ENCODE peak calls at places on chromosomes 7 and 10, in seven cellular contexts. K is hepatocyte; W is upper lobe of right lung; V is sigmoid colon; D is pancreas; I is CD8-positive, alpha-beta memory T cell; Y is Caco-2. J is an unnamed sample. For H3K4me1, the result is how much of the 10 kb centered on the place peaks cover.

GRCh38 chr10:115093286-115093775 is at the start of gene ATRNL1:
- DNase-seq in K (peak), W (peak), V (peak), D (peak), I (peak), Y (peak), J (no peak)

GRCh38 chr10:28375399-28376354 is 72.8 kb upstream of the MPP7 start:
- DNase-seq in K (peak), W (no peak), V (no peak), D (peak), I (no peak), Y (peak), J (no peak)

GRCh38 chr10:104330168-104331117 is 7.8 kb downstream of the ITPRIP start:
- DNase-seq in K (peak), W (no peak), V (peak), D (no peak), I (no peak), Y (no peak), J (no peak)

GRCh38 chr7:101943889-101944605 is 126.6 kb downstream of the CUX1 start:
- DNase-seq in K (no peak), W (no peak), V (peak), D (no peak), I (no peak), Y (no peak), J (no peak)

GRCh38 chr10:66762218-66762729 is 163.6 kb upstream of the LRRTM3 start:
- DNase-seq in K (no peak), W (no peak), V (no peak), D (no peak), I (no peak), Y (no peak), J (no peak)

GRCh38 chr7:40658731-40659130 is 523.9 kb downstream of the SUGCT start:
- DNase-seq in K (no peak), W (no peak), V (no peak), D (no peak), I (no peak), Y (no peak), J (no peak)

GRCh38 chr7:19333706-19334105 is 188.5 kb upstream of the FERD3L start:
- DNase-seq in K (no peak), W (no peak), V (no peak), D (no peak), I (no peak), Y (no peak), J (no peak)

GRCh38 chr7:112202819-112203218 is 3.4 kb downstream of the DOCK4 start:
- DNase-seq in K (peak), W (no peak), V (peak), D (no peak), I (no peak), Y (no peak), J (no peak)

GRCh38 chr7:42745357-42746022 is 166.4 kb downstream of the C7orf25 start:
- DNase-seq in K (peak), W (no peak), V (no peak), D (no peak), I (no peak), Y (peak), J (no peak)

DNA sequence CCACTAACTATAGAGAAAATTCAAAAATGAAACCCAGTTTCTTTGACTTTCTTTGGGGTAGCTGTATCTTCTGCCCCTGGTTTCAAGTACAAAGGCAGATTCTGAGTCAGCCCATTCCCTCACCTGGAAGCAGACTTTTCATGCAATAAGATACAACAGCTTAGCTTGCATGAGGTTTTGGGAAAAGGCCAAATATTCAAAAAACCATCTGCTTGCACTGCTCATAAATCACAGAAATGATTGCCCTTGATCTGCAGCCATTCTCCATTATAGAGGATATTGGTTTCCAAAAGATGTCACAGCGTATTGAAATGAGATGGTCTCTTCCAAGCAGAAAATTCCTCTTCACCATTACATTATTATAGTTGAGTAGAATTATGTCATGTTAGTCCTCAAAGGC is 354.0 kb downstream of the PHF14 start:
- DNase-seq in K (no peak), W (no peak), V (no peak), D (no peak), I (no peak), Y (no peak), J (no peak)
- H3K4me1 ChIP-seq in K (under half), W (under half), V (under half), D (under half), I (under half), Y (under half), J (under half)

DNA sequence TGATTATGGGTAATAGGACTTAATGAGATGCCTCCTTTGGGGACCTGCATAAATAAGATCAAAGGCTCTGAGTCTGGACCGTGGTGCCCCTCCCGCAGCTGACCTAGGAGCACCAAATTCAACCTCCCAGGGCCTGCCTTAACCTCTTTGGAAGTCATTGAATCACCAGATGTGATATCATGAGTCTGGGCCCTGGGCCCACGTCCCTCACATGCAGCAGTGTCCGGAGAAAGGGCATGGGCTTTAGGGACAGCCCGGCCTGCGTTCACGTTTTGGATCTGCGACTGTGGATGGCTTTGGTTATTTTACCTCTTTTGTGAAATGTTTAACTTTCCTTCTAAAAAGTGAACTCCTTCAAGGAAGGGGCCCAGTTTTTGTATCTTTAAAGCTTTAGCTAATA is 220.0 kb upstream of the KLF6 start:
- DNase-seq in K (no peak), W (no peak), V (no peak), D (no peak), I (no peak), Y (no peak), J (no peak)
- H3K4me3 ChIP-seq in K (no peak), W (no peak), V (no peak), D (no peak), I (no peak), Y (no peak), J (no peak)

DNA sequence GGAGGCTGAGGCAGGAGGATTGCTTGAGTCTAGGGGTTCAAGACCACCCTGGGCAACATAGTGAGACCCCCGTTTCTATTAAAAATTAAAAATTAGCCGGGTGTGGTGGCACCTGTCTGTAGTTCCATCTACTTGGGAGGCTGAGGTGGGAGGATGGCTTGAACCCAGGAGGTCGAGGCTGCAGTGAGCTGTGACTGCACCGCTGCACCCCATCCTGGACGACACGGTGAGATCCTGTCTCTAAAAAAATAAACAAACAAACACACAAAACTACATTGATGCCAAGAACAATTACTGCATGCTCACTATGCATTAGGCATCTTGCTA is 761 bp upstream of the CHST12 start:
- DNase-seq in K (no peak), W (no peak), V (no peak), D (no peak), I (no peak), Y (no peak), J (no peak)
- H3K4me1 ChIP-seq in K (under half), W (under half), V (under half), D (under half), I (under half), Y (under half), J (half or more)

GRCh38 chr10:56624082-56624481 is 263.0 kb upstream of the ZWINT start:
- DNase-seq in K (no peak), W (no peak), V (no peak), D (no peak), I (no peak), Y (no peak), J (no peak)

GRCh38 chr10:56623064-56623463 is 262.0 kb upstream of the ZWINT start:
- DNase-seq in K (no peak), W (no peak), V (no peak), D (no peak), I (no peak), Y (no peak), J (no peak)

DNA sequence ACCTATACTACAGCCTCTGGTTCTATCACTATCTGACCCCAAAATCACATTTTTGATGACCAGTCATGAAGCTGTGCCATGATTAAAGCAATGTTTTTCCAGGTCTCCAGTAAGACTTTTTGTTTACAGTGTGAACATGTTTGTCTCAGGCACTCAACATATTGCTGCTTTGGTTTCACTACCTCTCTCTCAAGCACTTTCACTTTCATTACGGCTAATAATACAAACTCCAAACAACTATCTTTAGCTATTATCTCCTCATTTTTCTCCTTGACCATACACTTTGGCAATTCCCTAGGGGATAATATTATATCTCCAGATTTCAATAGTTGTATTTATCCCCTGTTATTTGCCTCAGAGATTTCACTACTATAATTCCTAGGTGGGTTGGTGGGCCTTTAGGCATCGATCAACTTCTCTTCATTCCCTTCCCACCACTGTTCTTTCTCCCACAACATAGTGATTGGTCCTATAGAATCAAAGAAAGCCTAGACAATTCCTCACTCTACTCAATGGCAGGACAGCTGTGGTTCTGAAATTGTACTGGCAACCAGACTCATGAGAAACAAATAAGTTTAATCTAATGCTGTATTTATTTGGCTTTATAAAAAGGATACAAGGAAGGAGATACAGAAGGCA is 261.4 kb upstream of the ZWINT start:
- DNase-seq in K (no peak), W (no peak), V (no peak), D (no peak), I (no peak), Y (no peak), J (no peak)
- H3K4me3 ChIP-seq in K (no peak), W (peak), V (no peak), D (peak), I (no peak), Y (no peak), J (no peak)

GRCh38 chr7:30841025-30841735 is 70.0 kb downstream of the MINDY4 start:
- DNase-seq in K (no peak), W (no peak), V (no peak), D (no peak), I (no peak), Y (no peak), J (no peak)

GRCh38 chr7:30842542-30843451 is 68.9 kb upstream of the AQP1 start:
- DNase-seq in K (no peak), W (peak), V (no peak), D (no peak), I (no peak), Y (no peak), J (no peak)

GRCh38 chr7:30838008-30838407 is 66.8 kb downstream of the MINDY4 start:
- DNase-seq in K (no peak), W (no peak), V (no peak), D (no peak), I (no peak), Y (no peak), J (no peak)

GRCh38 chr7:30841801-30842541 is 69.7 kb upstream of the AQP1 start:
- DNase-seq in K (no peak), W (no peak), V (no peak), D (no peak), I (no peak), Y (no peak), J (no peak)

GRCh38 chr7:30840176-30841024 is 69.2 kb downstream of the MINDY4 start:
- DNase-seq in K (no peak), W (no peak), V (no peak), D (no peak), I (no peak), Y (no peak), J (no peak)
- H3K4me1 ChIP-seq in K (under half), W (under half), V (under half), D (under half), I (under half), Y (under half), J (under half)

GRCh38 chr7:28470344-28470743 is 58.0 kb downstream of the CREB5 start:
- DNase-seq in K (no peak), W (no peak), V (no peak), D (no peak), I (no peak), Y (no peak), J (no peak)
- H3K4me3 ChIP-seq in K (no peak), W (no peak), V (no peak), D (no peak), I (no peak), Y (no peak), J (no peak)

GRCh38 chr7:74248156-74248555 is 6.0 kb downstream of the RFC2 start:
- DNase-seq in K (no peak), W (no peak), V (no peak), D (no peak), I (no peak), Y (no peak), J (no peak)
- H3K4me1 ChIP-seq in K (under half), W (under half), V (under half), D (under half), I (under half), Y (under half), J (under half)

GRCh38 chr10:119542990-119543813 is 683 bp upstream of the RGS10 start:
- DNase-seq in K (peak), W (peak), V (peak), D (peak), I (peak), Y (peak), J (peak)

GRCh38 chr10:119545310-119545709 is 2.8 kb upstream of the RGS10 start:
- DNase-seq in K (no peak), W (no peak), V (no peak), D (no peak), I (no peak), Y (no peak), J (no peak)

GRCh38 chr10:119546009-119546408 is 3.5 kb upstream of the RGS10 start:
- DNase-seq in K (no peak), W (no peak), V (no peak), D (no peak), I (no peak), Y (no peak), J (no peak)

GRCh38 chr10:119542357-119542989 is at the start of gene RGS10:
- DNase-seq in K (peak), W (peak), V (peak), D (peak), I (peak), Y (peak), J (peak)

DNA sequence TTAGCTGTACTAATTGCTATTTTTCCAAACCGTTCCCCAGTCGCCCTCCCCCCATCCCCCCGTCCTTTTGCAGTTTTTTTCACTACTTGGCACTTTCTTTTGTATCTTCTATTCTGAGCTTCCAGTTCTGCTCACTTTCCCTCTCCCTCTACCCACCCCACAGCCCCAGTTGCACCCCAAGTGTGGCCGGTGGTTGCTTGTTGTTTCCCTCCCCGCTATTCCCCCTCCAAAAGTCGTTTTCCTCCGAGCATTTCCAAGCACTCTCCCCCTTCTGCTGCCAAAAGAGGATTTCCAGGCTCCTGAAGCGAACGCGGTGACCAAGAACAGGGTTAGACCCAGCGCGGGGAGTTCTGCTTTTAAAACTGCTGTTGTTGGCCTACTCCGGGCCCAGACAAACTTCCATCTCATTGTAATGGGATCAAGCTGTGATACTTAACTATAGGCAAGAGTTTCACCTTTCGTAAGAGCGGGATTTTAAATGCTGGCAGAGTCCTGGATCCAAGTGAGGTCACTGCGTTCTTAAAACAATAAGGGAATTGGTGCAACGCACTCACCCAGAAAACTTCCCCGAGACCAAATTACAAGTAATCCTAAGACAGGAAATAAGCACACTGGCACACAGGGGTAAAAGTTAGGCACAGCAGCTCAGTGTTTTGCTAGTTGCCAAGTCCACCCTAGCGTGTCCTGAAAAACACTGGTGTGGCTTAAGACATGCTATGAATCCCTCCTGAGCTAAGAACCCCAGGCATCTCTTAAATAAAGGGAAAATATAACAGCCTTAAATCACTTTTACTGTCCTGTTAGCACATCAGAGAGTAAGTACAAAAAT is 1.5 kb upstream of the RGS10 start:
- DNase-seq in K (no peak), W (no peak), V (peak), D (no peak), I (no peak), Y (no peak), J (no peak)
- H3K4me3 ChIP-seq in K (no peak), W (peak), V (peak), D (no peak), I (no peak), Y (peak), J (no peak)

GRCh38 chr10:96695975-96696634 is 24.2 kb downstream of the PIK3AP1 start:
- DNase-seq in K (no peak), W (no peak), V (no peak), D (no peak), I (no peak), Y (no peak), J (no peak)
- H3K4me1 ChIP-seq in K (under half), W (under half), V (under half), D (under half), I (under half), Y (under half), J (under half)

GRCh38 chr10:8365935-8366911 is 311.7 kb downstream of the GATA3 start:
- DNase-seq in K (peak), W (no peak), V (no peak), D (no peak), I (peak), Y (peak), J (peak)
- H3K4me3 ChIP-seq in K (no peak), W (no peak), V (no peak), D (no peak), I (no peak), Y (peak), J (no peak)

J was measured in CD8-positive, alpha-beta T cell.